ENCODE peak calls at places on chromosomes 16 and 17, in five cellular contexts. One of them, this sample, is unnamed.
A peak's percentile ranks its signal among the peaks of the same experiment; 100 is the strongest.

GRCh38 chr16:80667925-80668324 is 127.1 kb downstream of the DYNLRB2 start:
- DNase-seq in lower leg skin: no peak
- DNase-seq in choroid plexus epithelial cell: no peak
- DNase-seq in astrocyte of the spinal cord: no peak
- DNase-seq in PC-3: no peak
- DNase-seq in this sample: no peak

GRCh38 chr16:85608515-85608885 is 4.6 kb upstream of the GSE1 start:
- DNase-seq in lower leg skin: no peak
- DNase-seq in choroid plexus epithelial cell: no peak
- DNase-seq in astrocyte of the spinal cord: no peak
- DNase-seq in PC-3: no peak
- DNase-seq in this sample: no peak

GRCh38 chr17:49209061-49209571 is 1.3 kb downstream of the GNGT2 start:
- DNase-seq in lower leg skin: no peak
- DNase-seq in choroid plexus epithelial cell: no peak
- DNase-seq in astrocyte of the spinal cord: no peak
- DNase-seq in PC-3: no peak
- DNase-seq in this sample: no peak

GRCh38 chr16:48197294-48197693 is 41.5 kb upstream of the ABCC12 start:
- DNase-seq in lower leg skin: no peak
- DNase-seq in choroid plexus epithelial cell: no peak
- DNase-seq in astrocyte of the spinal cord: no peak
- DNase-seq in PC-3: no peak
- DNase-seq in this sample: no peak

GRCh38 chr16:22816475-22816874 is 2.5 kb downstream of the HS3ST2 start:
- DNase-seq in lower leg skin: no peak
- DNase-seq in choroid plexus epithelial cell: no peak
- DNase-seq in astrocyte of the spinal cord: no peak
- DNase-seq in PC-3: peak; percentile 66
- DNase-seq in this sample: peak; percentile 9

GRCh38 chr17:10063730-10064221 is 134.6 kb downstream of the GAS7 start:
- DNase-seq in lower leg skin: peak; percentile 89
- DNase-seq in choroid plexus epithelial cell: peak; percentile 56
- DNase-seq in astrocyte of the spinal cord: peak; percentile 17
- DNase-seq in PC-3: no peak
- DNase-seq in this sample: no peak

GRCh38 chr16:83901101-83901500 is 2.2 kb downstream of the MLYCD start:
- DNase-seq in lower leg skin: no peak
- DNase-seq in choroid plexus epithelial cell: peak; percentile 14
- DNase-seq in astrocyte of the spinal cord: no peak
- DNase-seq in PC-3: no peak
- DNase-seq in this sample: peak; percentile 17

GRCh38 chr16:19555938-19556778 is 655 bp downstream of the VPS35L start:
- DNase-seq in lower leg skin: no peak
- DNase-seq in choroid plexus epithelial cell: peak; percentile 37
- DNase-seq in astrocyte of the spinal cord: peak; percentile 24
- DNase-seq in PC-3: peak; percentile 6
- DNase-seq in this sample: peak; percentile 57

GRCh38 chr17:75691371-75692290 is 24.5 kb downstream of the SAP30BP start:
- DNase-seq in lower leg skin: no peak
- DNase-seq in choroid plexus epithelial cell: no peak
- DNase-seq in astrocyte of the spinal cord: peak; percentile 90
- DNase-seq in PC-3: peak; percentile 49
- DNase-seq in this sample: peak; percentile 30

GRCh38 chr17:77544347-77544746 is 403.6 kb downstream of the SEC14L1 start:
- DNase-seq in lower leg skin: no peak
- DNase-seq in choroid plexus epithelial cell: no peak
- DNase-seq in astrocyte of the spinal cord: no peak
- DNase-seq in PC-3: no peak
- DNase-seq in this sample: no peak

GRCh38 chr17:74043976-74044375 is 159.5 kb upstream of the RPL38 start:
- DNase-seq in lower leg skin: no peak
- DNase-seq in choroid plexus epithelial cell: no peak
- DNase-seq in astrocyte of the spinal cord: no peak
- DNase-seq in PC-3: peak; percentile 32
- DNase-seq in this sample: no peak

GRCh38 chr16:85335584-85336492 is 223.6 kb upstream of the CIBAR2 start:
- DNase-seq in lower leg skin: no peak
- DNase-seq in choroid plexus epithelial cell: peak; percentile 82
- DNase-seq in astrocyte of the spinal cord: peak; percentile 27
- DNase-seq in PC-3: peak; percentile 61
- DNase-seq in this sample: peak; percentile 50

GRCh38 chr17:7716901-7717755 is at the start of gene DNAH2:
- DNase-seq in lower leg skin: peak; percentile 93
- DNase-seq in choroid plexus epithelial cell: peak; percentile 84
- DNase-seq in astrocyte of the spinal cord: peak; percentile 89
- DNase-seq in PC-3: peak; percentile 65
- DNase-seq in this sample: peak; percentile 84
- TF ChIP-seq CTCF in lower leg skin: no peak
- TF ChIP-seq CTCF in choroid plexus epithelial cell: peak; percentile 60
- TF ChIP-seq CTCF in astrocyte of the spinal cord: peak; percentile 61
- TF ChIP-seq CTCF in PC-3: peak; percentile 53
- TF ChIP-seq CTCF in this sample: peak; percentile 36

GRCh38 chr17:45787044-45787443 is 2.9 kb downstream of the CRHR1 start:
- DNase-seq in lower leg skin: no peak
- DNase-seq in choroid plexus epithelial cell: no peak
- DNase-seq in astrocyte of the spinal cord: no peak
- DNase-seq in PC-3: no peak
- DNase-seq in this sample: no peak

GRCh38 chr17:45786349-45786748 is 2.2 kb downstream of the CRHR1 start:
- DNase-seq in lower leg skin: no peak
- DNase-seq in choroid plexus epithelial cell: no peak
- DNase-seq in astrocyte of the spinal cord: no peak
- DNase-seq in PC-3: no peak
- DNase-seq in this sample: no peak

GRCh38 chr17:45784583-45785372 is 658 bp downstream of the CRHR1 start:
- DNase-seq in lower leg skin: peak; percentile 90
- DNase-seq in choroid plexus epithelial cell: no peak
- DNase-seq in astrocyte of the spinal cord: no peak
- DNase-seq in PC-3: peak; percentile 32
- DNase-seq in this sample: no peak

GRCh38 chr17:45784293-45784582 is at the start of gene CRHR1:
- DNase-seq in lower leg skin: no peak
- DNase-seq in choroid plexus epithelial cell: no peak
- DNase-seq in astrocyte of the spinal cord: no peak
- DNase-seq in PC-3: no peak
- DNase-seq in this sample: no peak

GRCh38 chr17:45785373-45786193 is 1.5 kb downstream of the CRHR1 start:
- DNase-seq in lower leg skin: no peak
- DNase-seq in choroid plexus epithelial cell: no peak
- DNase-seq in astrocyte of the spinal cord: no peak
- DNase-seq in PC-3: no peak
- DNase-seq in this sample: no peak
- H3K4me3 ChIP-seq in lower leg skin: peak overlapping the region; percentile 9
- H3K4me3 ChIP-seq in choroid plexus epithelial cell: no peak overlapping the region
- H3K4me3 ChIP-seq in astrocyte of the spinal cord: no peak overlapping the region
- H3K4me3 ChIP-seq in PC-3: peak overlapping the region; percentile 61
- H3K4me3 ChIP-seq in this sample: no peak overlapping the region

DNA sequence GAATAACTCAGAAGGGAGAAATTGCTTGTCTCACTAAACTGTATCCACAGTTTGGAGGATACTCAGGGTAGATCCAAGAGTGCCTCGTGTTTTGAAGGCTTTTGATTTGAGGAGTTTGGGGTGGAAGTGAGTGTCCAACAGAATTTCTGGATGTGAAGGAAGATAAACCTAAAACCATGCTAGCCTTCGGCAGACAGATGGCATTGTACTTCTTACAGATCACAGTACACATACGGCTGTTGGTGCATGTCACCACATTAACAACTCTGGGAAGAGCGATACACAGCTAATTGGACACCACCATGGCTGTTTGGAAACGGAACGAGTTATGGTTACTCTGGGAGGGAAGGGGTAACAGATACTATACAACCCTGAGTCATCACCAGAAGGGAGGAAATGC is 420.4 kb downstream of the GRIN2A start:
- DNase-seq in lower leg skin: no peak
- DNase-seq in choroid plexus epithelial cell: no peak
- DNase-seq in astrocyte of the spinal cord: no peak
- DNase-seq in PC-3: no peak
- DNase-seq in this sample: no peak
- TF ChIP-seq CTCF in lower leg skin: no peak
- TF ChIP-seq CTCF in choroid plexus epithelial cell: no peak
- TF ChIP-seq CTCF in astrocyte of the spinal cord: no peak
- TF ChIP-seq CTCF in PC-3: no peak
- TF ChIP-seq CTCF in this sample: no peak

GRCh38 chr17:7992924-7993323 is 9.5 kb upstream of the GUCY2D start:
- DNase-seq in lower leg skin: no peak
- DNase-seq in choroid plexus epithelial cell: no peak
- DNase-seq in astrocyte of the spinal cord: no peak
- DNase-seq in PC-3: no peak
- DNase-seq in this sample: no peak

GRCh38 chr17:7987112-7987893 is 15.1 kb upstream of the GUCY2D start:
- DNase-seq in lower leg skin: peak; percentile 82
- DNase-seq in choroid plexus epithelial cell: no peak
- DNase-seq in astrocyte of the spinal cord: no peak
- DNase-seq in PC-3: no peak
- DNase-seq in this sample: peak; percentile 65

GRCh38 chr17:7988750-7989178 is 13.7 kb upstream of the GUCY2D start:
- DNase-seq in lower leg skin: peak; percentile 26
- DNase-seq in choroid plexus epithelial cell: peak; percentile 91
- DNase-seq in astrocyte of the spinal cord: peak; percentile 84
- DNase-seq in PC-3: peak; percentile 92
- DNase-seq in this sample: peak; percentile 91

GRCh38 chr17:7992516-7992915 is 9.9 kb upstream of the GUCY2D start:
- DNase-seq in lower leg skin: no peak
- DNase-seq in choroid plexus epithelial cell: peak; percentile 61
- DNase-seq in astrocyte of the spinal cord: peak; percentile 62
- DNase-seq in PC-3: peak; percentile 77
- DNase-seq in this sample: peak; percentile 75

DNA sequence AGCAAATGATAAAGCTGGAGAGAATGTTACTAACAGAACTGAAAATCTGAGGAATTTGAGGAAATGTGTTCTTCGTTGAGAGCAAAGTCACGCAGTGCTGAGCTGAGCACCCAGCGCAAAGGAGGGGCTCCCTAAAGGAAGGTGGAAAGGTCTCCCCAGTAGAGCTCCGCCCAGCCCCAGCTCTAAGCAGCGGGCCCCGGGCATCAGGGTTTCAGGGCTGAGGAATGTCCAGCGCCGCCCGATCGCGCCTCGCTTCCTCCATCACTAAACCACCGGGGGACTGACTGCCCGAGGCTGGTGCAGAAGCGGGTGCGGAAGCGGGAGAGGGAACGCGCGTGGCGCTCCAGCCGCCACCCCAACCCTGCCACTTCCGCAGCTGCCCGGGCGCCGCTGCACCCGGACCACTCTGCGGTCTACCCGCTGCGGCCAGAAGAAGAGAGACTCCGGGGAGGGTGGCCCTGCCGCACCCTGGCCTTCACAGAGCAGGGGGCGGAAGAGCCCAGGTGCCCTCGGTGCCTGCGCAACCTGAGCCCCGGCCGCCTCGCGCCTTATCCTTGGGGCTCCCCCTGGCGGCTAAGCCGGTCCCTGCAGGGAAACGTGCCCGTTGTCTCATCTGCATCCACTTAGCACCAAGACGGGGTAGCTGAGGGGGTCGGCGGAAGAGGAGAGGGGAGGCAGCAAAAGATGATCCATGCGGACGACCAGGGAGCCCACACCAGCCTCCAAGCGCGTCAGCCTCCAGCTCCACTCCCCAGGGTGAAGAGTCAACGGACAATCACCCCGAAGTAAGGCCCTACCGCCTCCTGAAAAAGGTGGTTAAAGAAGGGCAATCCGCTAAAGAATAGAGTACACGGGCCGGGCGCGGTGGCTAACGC is 12.4 kb upstream of the GUCY2D start:
- DNase-seq in lower leg skin: peak; percentile 98
- DNase-seq in choroid plexus epithelial cell: peak; percentile 65
- DNase-seq in astrocyte of the spinal cord: peak; percentile 57
- DNase-seq in PC-3: peak; percentile 80
- DNase-seq in this sample: peak; percentile 53
- H3K4me3 ChIP-seq in lower leg skin: peak overlapping the region; percentile 46
- H3K4me3 ChIP-seq in choroid plexus epithelial cell: peak overlapping the region; percentile 69
- H3K4me3 ChIP-seq in astrocyte of the spinal cord: peak overlapping the region; percentile 56
- H3K4me3 ChIP-seq in PC-3: peak overlapping the region; percentile 81
- H3K4me3 ChIP-seq in this sample: peak overlapping the region; percentile 61

DNA sequence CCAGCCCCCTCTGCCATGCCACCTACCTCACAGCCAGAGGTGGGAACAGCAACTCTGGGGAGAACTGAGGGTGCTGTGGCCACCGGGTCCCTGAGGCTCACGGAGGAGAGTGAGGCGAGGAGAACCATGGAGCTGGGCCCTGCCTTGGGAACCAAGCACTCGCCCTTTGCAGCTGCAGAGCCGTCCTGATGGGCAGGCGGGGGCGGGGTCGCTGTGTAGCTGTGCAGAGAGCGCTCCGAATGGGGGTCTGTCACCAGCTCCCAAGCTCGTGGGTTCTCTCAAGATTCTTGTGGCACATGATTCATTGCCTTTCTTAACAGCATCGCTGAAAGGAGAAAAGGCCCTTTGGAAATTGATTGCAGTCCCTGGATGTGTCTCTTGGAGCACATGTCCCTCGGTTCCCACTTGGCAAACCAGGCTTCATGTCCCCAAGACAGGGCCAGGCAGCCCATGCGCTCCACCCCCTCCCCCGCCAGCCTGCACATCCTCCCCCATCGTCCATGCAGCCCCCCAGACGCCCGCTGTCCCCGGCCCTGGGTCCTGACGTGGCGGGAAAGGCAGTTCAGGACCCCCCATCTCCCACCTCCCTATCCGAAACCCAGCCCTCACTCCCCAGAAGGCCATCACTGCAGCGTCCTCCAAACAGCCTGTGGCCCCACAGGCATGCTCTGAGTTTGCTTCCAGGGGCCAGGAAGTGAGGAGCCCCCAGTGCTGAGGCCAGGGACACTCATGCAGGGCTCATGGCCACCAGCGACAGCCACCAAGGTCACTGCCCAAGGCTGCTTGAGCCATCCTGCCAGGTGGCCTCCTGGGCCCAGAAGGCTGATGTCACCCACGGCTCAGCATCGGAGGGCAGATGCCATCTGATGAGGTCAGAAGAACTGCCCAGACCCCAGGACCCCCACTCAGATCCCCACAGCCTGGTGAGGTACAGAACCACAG is 20.6 kb upstream of the CHMP6 start:
- DNase-seq in lower leg skin: no peak
- DNase-seq in choroid plexus epithelial cell: no peak
- DNase-seq in astrocyte of the spinal cord: no peak
- DNase-seq in PC-3: no peak
- DNase-seq in this sample: no peak
- TF ChIP-seq CTCF in lower leg skin: no peak
- TF ChIP-seq CTCF in choroid plexus epithelial cell: no peak
- TF ChIP-seq CTCF in astrocyte of the spinal cord: no peak
- TF ChIP-seq CTCF in PC-3: no peak
- TF ChIP-seq CTCF in this sample: no peak

GRCh38 chr17:17403899-17404576 is 72.8 kb upstream of the MED9 start:
- DNase-seq in lower leg skin: no peak
- DNase-seq in choroid plexus epithelial cell: no peak
- DNase-seq in astrocyte of the spinal cord: no peak
- DNase-seq in PC-3: no peak
- DNase-seq in this sample: no peak
- H3K4me3 ChIP-seq in lower leg skin: no peak overlapping the region
- H3K4me3 ChIP-seq in choroid plexus epithelial cell: no peak overlapping the region
- H3K4me3 ChIP-seq in astrocyte of the spinal cord: no peak overlapping the region
- H3K4me3 ChIP-seq in PC-3: no peak overlapping the region
- H3K4me3 ChIP-seq in this sample: no peak overlapping the region

This sample was measured in fibroblast of mammary gland.